ENCODE peak calls at places on chromosomes 6 and 20, in eight cellular contexts. One of them, this sample, is unnamed.

GRCh38 chr6:3740551-3741476 is 10.7 kb downstream of the PXDC1 start:
- DNase-seq in CD8-positive, alpha-beta memory T cell: no peak
- DNase-seq in cardiac muscle cell: no peak
- DNase-seq in left ventricle myocardium inferior: no peak
- DNase-seq in fibroblast of pulmonary artery: no peak
- DNase-seq in kidney tubule cell: no peak
- DNase-seq in NCI-H345: no peak
- DNase-seq in GF-D8: no peak
- DNase-seq in this sample: no peak

GRCh38 chr6:129672883-129673631 is 36.9 kb downstream of the ARHGAP18 start:
- DNase-seq in CD8-positive, alpha-beta memory T cell: no peak
- DNase-seq in cardiac muscle cell: peak; percentile 75
- DNase-seq in left ventricle myocardium inferior: no peak
- DNase-seq in fibroblast of pulmonary artery: peak; percentile 82
- DNase-seq in kidney tubule cell: peak; percentile 88
- DNase-seq in NCI-H345: no peak
- DNase-seq in GF-D8: no peak
- DNase-seq in this sample: no peak

GRCh38 chr20:25285091-25285647 is 37.3 kb downstream of the PYGB start:
- DNase-seq in CD8-positive, alpha-beta memory T cell: peak; percentile 33
- DNase-seq in cardiac muscle cell: no peak
- DNase-seq in left ventricle myocardium inferior: peak; percentile 4
- DNase-seq in fibroblast of pulmonary artery: no peak
- DNase-seq in kidney tubule cell: no peak
- DNase-seq in NCI-H345: no peak
- DNase-seq in GF-D8: no peak
- DNase-seq in this sample: peak; percentile 25

GRCh38 chr20:58703765-58704331 is 11.2 kb downstream of the NPEPL1 start:
- DNase-seq in CD8-positive, alpha-beta memory T cell: no peak
- DNase-seq in cardiac muscle cell: no peak
- DNase-seq in left ventricle myocardium inferior: no peak
- DNase-seq in fibroblast of pulmonary artery: no peak
- DNase-seq in kidney tubule cell: no peak
- DNase-seq in NCI-H345: no peak
- DNase-seq in GF-D8: no peak
- DNase-seq in this sample: no peak

GRCh38 chr6:138869343-138869742 is 73.5 kb downstream of the ECT2L start:
- DNase-seq in CD8-positive, alpha-beta memory T cell: no peak
- DNase-seq in cardiac muscle cell: peak; percentile 56
- DNase-seq in left ventricle myocardium inferior: peak; percentile 53
- DNase-seq in fibroblast of pulmonary artery: peak; percentile 22
- DNase-seq in kidney tubule cell: no peak
- DNase-seq in NCI-H345: no peak
- DNase-seq in GF-D8: no peak
- DNase-seq in this sample: peak; percentile 73

GRCh38 chr6:139853302-139853992 is 479.0 kb upstream of the CITED2 start:
- DNase-seq in CD8-positive, alpha-beta memory T cell: no peak
- DNase-seq in cardiac muscle cell: no peak
- DNase-seq in left ventricle myocardium inferior: no peak
- DNase-seq in fibroblast of pulmonary artery: no peak
- DNase-seq in kidney tubule cell: peak; percentile 94
- DNase-seq in NCI-H345: no peak
- DNase-seq in GF-D8: no peak
- DNase-seq in this sample: no peak

GRCh38 chr6:4084444-4085328 is 5.7 kb upstream of the FAM217A start:
- DNase-seq in CD8-positive, alpha-beta memory T cell: no peak
- DNase-seq in cardiac muscle cell: no peak
- DNase-seq in left ventricle myocardium inferior: no peak
- DNase-seq in fibroblast of pulmonary artery: no peak
- DNase-seq in kidney tubule cell: peak; percentile 57
- DNase-seq in NCI-H345: no peak
- DNase-seq in GF-D8: no peak
- DNase-seq in this sample: no peak

GRCh38 chr20:1783245-1783644 is 112.0 kb upstream of the SIRPA start:
- DNase-seq in CD8-positive, alpha-beta memory T cell: no peak
- DNase-seq in cardiac muscle cell: no peak
- DNase-seq in left ventricle myocardium inferior: no peak
- DNase-seq in fibroblast of pulmonary artery: no peak
- DNase-seq in kidney tubule cell: no peak
- DNase-seq in NCI-H345: no peak
- DNase-seq in GF-D8: no peak
- DNase-seq in this sample: no peak

GRCh38 chr6:1789092-1789491 is 179.4 kb downstream of the FOXC1 start:
- DNase-seq in CD8-positive, alpha-beta memory T cell: no peak
- DNase-seq in cardiac muscle cell: peak; percentile 83
- DNase-seq in left ventricle myocardium inferior: no peak
- DNase-seq in fibroblast of pulmonary artery: peak; percentile 65
- DNase-seq in kidney tubule cell: peak; percentile 82
- DNase-seq in NCI-H345: no peak
- DNase-seq in GF-D8: no peak
- DNase-seq in this sample: no peak

GRCh38 chr6:108406943-108407342 is 112.1 kb downstream of the AFG1L start:
- DNase-seq in CD8-positive, alpha-beta memory T cell: no peak
- DNase-seq in cardiac muscle cell: peak; percentile 1
- DNase-seq in left ventricle myocardium inferior: no peak
- DNase-seq in fibroblast of pulmonary artery: no peak
- DNase-seq in kidney tubule cell: no peak
- DNase-seq in NCI-H345: no peak
- DNase-seq in GF-D8: no peak
- DNase-seq in this sample: no peak

GRCh38 chr6:35960192-35960591 is 39.3 kb upstream of the SRPK1 start:
- DNase-seq in CD8-positive, alpha-beta memory T cell: no peak
- DNase-seq in cardiac muscle cell: no peak
- DNase-seq in left ventricle myocardium inferior: no peak
- DNase-seq in fibroblast of pulmonary artery: no peak
- DNase-seq in kidney tubule cell: no peak
- DNase-seq in NCI-H345: no peak
- DNase-seq in GF-D8: no peak
- DNase-seq in this sample: no peak

GRCh38 chr20:41356951-41357350 is 9.7 kb downstream of the EMILIN3 start:
- DNase-seq in CD8-positive, alpha-beta memory T cell: no peak
- DNase-seq in cardiac muscle cell: no peak
- DNase-seq in left ventricle myocardium inferior: no peak
- DNase-seq in fibroblast of pulmonary artery: no peak
- DNase-seq in kidney tubule cell: no peak
- DNase-seq in NCI-H345: no peak
- DNase-seq in GF-D8: no peak
- DNase-seq in this sample: no peak

GRCh38 chr6:56151825-56152224 is 95.6 kb downstream of the COL21A1 start:
- DNase-seq in CD8-positive, alpha-beta memory T cell: no peak
- DNase-seq in cardiac muscle cell: no peak
- DNase-seq in left ventricle myocardium inferior: no peak
- DNase-seq in fibroblast of pulmonary artery: no peak
- DNase-seq in kidney tubule cell: no peak
- DNase-seq in NCI-H345: no peak
- DNase-seq in GF-D8: no peak
- DNase-seq in this sample: no peak

GRCh38 chr6:11111769-11112437 is 378 bp upstream of the ERVFRD-1 start:
- DNase-seq in CD8-positive, alpha-beta memory T cell: no peak
- DNase-seq in cardiac muscle cell: peak; percentile 39
- DNase-seq in left ventricle myocardium inferior: no peak
- DNase-seq in fibroblast of pulmonary artery: peak; percentile 33
- DNase-seq in kidney tubule cell: no peak
- DNase-seq in NCI-H345: no peak
- DNase-seq in GF-D8: peak; percentile 97
- DNase-seq in this sample: no peak

GRCh38 chr6:52390361-52390727 is 28.4 kb downstream of the PAQR8 start:
- DNase-seq in CD8-positive, alpha-beta memory T cell: peak; percentile 79
- DNase-seq in cardiac muscle cell: peak; percentile 59
- DNase-seq in left ventricle myocardium inferior: no peak
- DNase-seq in fibroblast of pulmonary artery: peak; percentile 62
- DNase-seq in kidney tubule cell: peak; percentile 78
- DNase-seq in NCI-H345: no peak
- DNase-seq in GF-D8: no peak
- DNase-seq in this sample: no peak